ENCODE peak calls at places on chromosomes 13 and 19, in five cellular contexts. One of them, this sample, is unnamed.

GRCh38 chr19:1766800-1767352 is 13.6 kb downstream of the ONECUT3 start:
- DNase-seq in fibroblast of villous mesenchyme: no peak
- DNase-seq in DND-41: peak
- DNase-seq in sciatic nerve: no peak
- DNase-seq in AG04450: no peak
- DNase-seq in this sample: no peak

GRCh38 chr19:53158119-53158656 is 665 bp downstream of the ZNF347 start:
- DNase-seq in fibroblast of villous mesenchyme: peak
- DNase-seq in DND-41: peak
- DNase-seq in sciatic nerve: peak
- DNase-seq in AG04450: no peak
- DNase-seq in this sample: peak

GRCh38 chr19:54420383-54421168 is 5.3 kb downstream of the TTYH1 start:
- DNase-seq in fibroblast of villous mesenchyme: peak
- DNase-seq in DND-41: no peak
- DNase-seq in sciatic nerve: peak
- DNase-seq in AG04450: no peak
- DNase-seq in this sample: peak

GRCh38 chr13:64471916-64472315 is 2758.2 kb downstream of the PCDH9 start:
- DNase-seq in fibroblast of villous mesenchyme: peak
- DNase-seq in DND-41: no peak
- DNase-seq in sciatic nerve: no peak
- DNase-seq in AG04450: peak
- DNase-seq in this sample: peak

GRCh38 chr19:34096020-34096915 is 76.0 kb upstream of the LSM14A start:
- DNase-seq in fibroblast of villous mesenchyme: peak
- DNase-seq in DND-41: no peak
- DNase-seq in sciatic nerve: no peak
- DNase-seq in AG04450: peak
- DNase-seq in this sample: peak

GRCh38 chr13:83223546-83223945 is 658.7 kb downstream of the SLITRK1 start:
- DNase-seq in fibroblast of villous mesenchyme: no peak
- DNase-seq in DND-41: no peak
- DNase-seq in sciatic nerve: no peak
- DNase-seq in AG04450: no peak
- DNase-seq in this sample: peak

GRCh38 chr19:6536138-6536671 is 5.4 kb downstream of the TNFSF9 start:
- DNase-seq in fibroblast of villous mesenchyme: peak
- DNase-seq in DND-41: peak
- DNase-seq in sciatic nerve: no peak
- DNase-seq in AG04450: no peak
- DNase-seq in this sample: peak

GRCh38 chr13:36297259-36297599 is 385 bp downstream of the CCDC169 start:
- DNase-seq in fibroblast of villous mesenchyme: peak
- DNase-seq in DND-41: no peak
- DNase-seq in sciatic nerve: no peak
- DNase-seq in AG04450: no peak
- DNase-seq in this sample: peak

GRCh38 chr19:3025516-3025890 is 3.6 kb downstream of the TLE2 start:
- DNase-seq in fibroblast of villous mesenchyme: no peak
- DNase-seq in DND-41: no peak
- DNase-seq in sciatic nerve: no peak
- DNase-seq in AG04450: no peak
- DNase-seq in this sample: no peak

GRCh38 chr19:55579766-55580621 is 654 bp downstream of the ZNF579 start:
- DNase-seq in fibroblast of villous mesenchyme: peak
- DNase-seq in DND-41: peak
- DNase-seq in sciatic nerve: no peak
- DNase-seq in AG04450: no peak
- DNase-seq in this sample: peak

GRCh38 chr19:32177686-32178085 is 167.7 kb upstream of the ZNF507 start:
- DNase-seq in fibroblast of villous mesenchyme: no peak
- DNase-seq in DND-41: no peak
- DNase-seq in sciatic nerve: no peak
- DNase-seq in AG04450: no peak
- DNase-seq in this sample: no peak

GRCh38 chr19:55080915-55081772 is 5.5 kb downstream of the EPS8L1 start:
- DNase-seq in fibroblast of villous mesenchyme: peak
- DNase-seq in DND-41: no peak
- DNase-seq in sciatic nerve: no peak
- DNase-seq in AG04450: no peak
- DNase-seq in this sample: peak

GRCh38 chr13:50731400-50731799 is 112.1 kb downstream of the DLEU7 start:
- DNase-seq in fibroblast of villous mesenchyme: peak
- DNase-seq in DND-41: peak
- DNase-seq in sciatic nerve: no peak
- DNase-seq in AG04450: no peak
- DNase-seq in this sample: peak

GRCh38 chr13:56864451-56864850 is 276.3 kb upstream of the PRR20A start:
- DNase-seq in fibroblast of villous mesenchyme: no peak
- DNase-seq in DND-41: no peak
- DNase-seq in sciatic nerve: no peak
- DNase-seq in AG04450: no peak
- DNase-seq in this sample: peak

GRCh38 chr19:324716-325115 is 19.9 kb downstream of the MIER2 start:
- DNase-seq in fibroblast of villous mesenchyme: no peak
- DNase-seq in DND-41: no peak
- DNase-seq in sciatic nerve: no peak
- DNase-seq in AG04450: no peak
- DNase-seq in this sample: no peak

GRCh38 chr19:55695511-55696290 is 20.7 kb downstream of the EPN1 start:
- DNase-seq in fibroblast of villous mesenchyme: no peak
- DNase-seq in DND-41: no peak
- DNase-seq in sciatic nerve: peak
- DNase-seq in AG04450: no peak
- DNase-seq in this sample: no peak

GRCh38 chr19:4059493-4059880 is 7.2 kb downstream of the ZBTB7A start:
- DNase-seq in fibroblast of villous mesenchyme: no peak
- DNase-seq in DND-41: no peak
- DNase-seq in sciatic nerve: no peak
- DNase-seq in AG04450: no peak
- DNase-seq in this sample: no peak

GRCh38 chr13:27367570-27367969 is 56.8 kb upstream of the GTF3A start:
- DNase-seq in fibroblast of villous mesenchyme: no peak
- DNase-seq in DND-41: no peak
- DNase-seq in sciatic nerve: no peak
- DNase-seq in AG04450: no peak
- DNase-seq in this sample: no peak

GRCh38 chr19:34350161-34350561 is 14.8 kb upstream of the GPI start:
- DNase-seq in fibroblast of villous mesenchyme: no peak
- DNase-seq in DND-41: peak
- DNase-seq in sciatic nerve: no peak
- DNase-seq in AG04450: no peak
- DNase-seq in this sample: no peak

This sample was measured in fibroblast of pulmonary artery.